ENCODE peak calls at places on chromosomes 12 and 14, in seven cellular contexts. D is GM23338, P is PC-3, O is GM23248, J is hepatocyte, U is MM.1S, F is HCT116. E is an unnamed sample. For H3K9me2, the result is how much of the 10 kb centered on the place peaks cover.

GRCh38 chr12:4609071-4609470 is 39.8 kb downstream of the AKAP3 start:
- DNase-seq in D (no peak), P (no peak), O (no peak), J (no peak), U (no peak), F (no peak), E (no peak)

GRCh38 chr14:95998656-95999055 is 40.5 kb upstream of the C14orf132 start:
- DNase-seq in D (no peak), P (peak), O (peak), J (no peak), U (no peak), F (peak), E (peak)

GRCh38 chr12:119115296-119115905 is 63.3 kb upstream of the HSPB8 start:
- DNase-seq in D (peak), P (peak), O (peak), J (peak), U (peak), F (peak), E (peak)

GRCh38 chr12:55929306-55929791 is 1.6 kb upstream of the DGKA start:
- DNase-seq in D (no peak), P (no peak), O (no peak), J (no peak), U (peak), F (no peak), E (peak)

GRCh38 chr12:24931666-24932405 is 17.1 kb downstream of the BCAT1 start:
- DNase-seq in D (no peak), P (no peak), O (peak), J (no peak), U (no peak), F (no peak), E (peak)

GRCh38 chr12:100142851-100143559 is at the start of gene BLTP3B:
- DNase-seq in D (peak), P (peak), O (peak), J (peak), U (peak), F (peak), E (peak)

GRCh38 chr14:71208702-71209357 is 301.6 kb downstream of the PCNX1 start:
- DNase-seq in D (no peak), P (no peak), O (no peak), J (no peak), U (no peak), F (no peak), E (no peak)

GRCh38 chr12:12562016-12562483 is 613 bp downstream of the DUSP16 start:
- DNase-seq in D (peak), P (peak), O (peak), J (peak), U (peak), F (no peak), E (peak)

GRCh38 chr14:77105554-77105953 is 7.5 kb downstream of the CIPC start:
- DNase-seq in D (no peak), P (no peak), O (no peak), J (no peak), U (no peak), F (no peak), E (no peak)

GRCh38 chr14:88616697-88617096 is 53.9 kb downstream of the ZC3H14 start:
- DNase-seq in D (no peak), P (no peak), O (no peak), J (no peak), U (no peak), F (no peak), E (no peak)

GRCh38 chr14:64779472-64779871 is 75.2 kb downstream of the PLEKHG3 start:
- DNase-seq in D (no peak), P (no peak), O (no peak), J (no peak), U (no peak), F (no peak), E (no peak)

GRCh38 chr14:64628940-64629403 is 75.3 kb upstream of the PLEKHG3 start:
- DNase-seq in D (no peak), P (peak), O (peak), J (peak), U (no peak), F (no peak), E (no peak)

GRCh38 chr12:57732270-57732669 is 6.3 kb downstream of the AGAP2 start:
- DNase-seq in D (no peak), P (no peak), O (no peak), J (no peak), U (no peak), F (no peak), E (no peak)

GRCh38 chr12:131085816-131086591 is 132.3 kb downstream of the ADGRD1 start:
- DNase-seq in D (no peak), P (no peak), O (no peak), J (no peak), U (no peak), F (no peak), E (no peak)

GRCh38 chr14:103711516-103712431 is 3.5 kb downstream of the XRCC3 start:
- DNase-seq in D (no peak), P (peak), O (peak), J (no peak), U (no peak), F (no peak), E (no peak)

GRCh38 chr12:125310461-125310860 is 245.2 kb downstream of the AACS start:
- DNase-seq in D (no peak), P (no peak), O (no peak), J (no peak), U (no peak), F (no peak), E (no peak)

GRCh38 chr12:119613319-119613936 is 19.9 kb downstream of the TMEM233 start:
- DNase-seq in D (no peak), P (peak), O (peak), J (peak), U (no peak), F (peak), E (no peak)

GRCh38 chr14:92382677-92383076 is 59.7 kb downstream of the SLC24A4 start:
- DNase-seq in D (peak), P (peak), O (peak), J (no peak), U (no peak), F (no peak), E (no peak)

GRCh38 chr12:55495490-55495889 is 3.3 kb downstream of the OR6C68 start:
- DNase-seq in D (no peak), P (no peak), O (no peak), J (peak), U (no peak), F (no peak), E (no peak)

GRCh38 chr14:96103560-96104460 is 64.6 kb downstream of the C14orf132 start:
- DNase-seq in D (no peak), P (no peak), O (no peak), J (no peak), U (no peak), F (no peak), E (no peak)

GRCh38 chr12:125412506-125412905 is 347.3 kb downstream of the AACS start:
- DNase-seq in D (no peak), P (no peak), O (no peak), J (no peak), U (no peak), F (no peak), E (no peak)

GRCh38 chr12:130587966-130588365 is 128.1 kb downstream of the RIMBP2 start:
- DNase-seq in D (no peak), P (no peak), O (no peak), J (no peak), U (no peak), F (no peak), E (no peak)

GRCh38 chr14:95389471-95390011 is 69.8 kb upstream of the CLMN start:
- DNase-seq in D (no peak), P (no peak), O (peak), J (no peak), U (no peak), F (no peak), E (no peak)

GRCh38 chr12:17197971-17198370 is 592.0 kb upstream of the LMO3 start:
- DNase-seq in D (no peak), P (no peak), O (no peak), J (no peak), U (no peak), F (no peak), E (no peak)

GRCh38 chr14:25121342-25122129 is 71.6 kb upstream of the STXBP6 start:
- DNase-seq in D (peak), P (no peak), O (peak), J (peak), U (no peak), F (no peak), E (no peak)

GRCh38 chr12:89454080-89454848 is 70.3 kb downstream of the GALNT4 start:
- DNase-seq in D (no peak), P (no peak), O (peak), J (no peak), U (no peak), F (no peak), E (no peak)

GRCh38 chr14:64450255-64450654 is 15.0 kb upstream of the AKAP5 start:
- DNase-seq in D (no peak), P (no peak), O (no peak), J (no peak), U (no peak), F (no peak), E (peak)

GRCh38 chr12:87687362-87687761 is 341.8 kb downstream of the C12orf50 start:
- DNase-seq in D (peak), P (no peak), O (peak), J (peak), U (no peak), F (no peak), E (no peak)

GRCh38 chr14:93654599-93654998 is 133.7 kb downstream of the PRIMA1 start:
- DNase-seq in D (peak), P (no peak), O (no peak), J (no peak), U (no peak), F (no peak), E (no peak)

GRCh38 chr12:52992699-52993557 is 13.3 kb upstream of the EIF4B start:
- DNase-seq in D (no peak), P (peak), O (peak), J (peak), U (no peak), F (peak), E (no peak)
- H3K9me2 ChIP-seq in D (under half), P (under half), O (under half), J (under half), U (under half), F (under half), E (under half)

GRCh38 chr14:101875041-101875725 is 89.2 kb upstream of the DYNC1H1 start:
- DNase-seq in D (no peak), P (no peak), O (no peak), J (no peak), U (peak), F (no peak), E (no peak)

GRCh38 chr14:101872333-101872732 is 92.0 kb upstream of the DYNC1H1 start:
- DNase-seq in D (no peak), P (no peak), O (no peak), J (no peak), U (no peak), F (no peak), E (no peak)

GRCh38 chr14:101875726-101876268 is 88.6 kb upstream of the DYNC1H1 start:
- DNase-seq in D (no peak), P (no peak), O (peak), J (no peak), U (peak), F (no peak), E (no peak)

GRCh38 chr14:101873401-101873800 is 91.0 kb upstream of the DYNC1H1 start:
- DNase-seq in D (no peak), P (no peak), O (no peak), J (no peak), U (no peak), F (no peak), E (no peak)

DNA sequence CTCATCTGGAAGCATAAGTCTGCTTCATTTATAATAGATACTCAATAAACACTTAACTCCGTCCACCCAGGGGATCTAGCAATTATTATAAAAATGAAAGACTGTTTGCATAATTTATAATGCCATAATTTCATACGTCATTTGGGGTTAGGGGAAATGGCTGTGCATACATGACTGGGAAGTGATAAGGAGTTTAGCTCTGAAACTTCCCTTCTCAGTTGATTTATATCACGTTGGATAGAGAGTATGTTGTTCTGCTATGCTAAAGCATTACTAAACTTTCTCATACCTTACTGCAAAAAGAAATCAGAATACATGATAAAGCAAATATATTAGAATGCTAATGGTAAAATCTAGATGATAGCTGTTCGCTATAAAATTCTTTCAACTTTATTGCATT is 90.4 kb upstream of the DYNC1H1 start:
- DNase-seq in D (no peak), P (no peak), O (no peak), J (no peak), U (no peak), F (no peak), E (no peak)
- H3K4me2 ChIP-seq in D (no peak), P (no peak), O (no peak), J (no peak), U (no peak), F (no peak), E (peak)

GRCh38 chr12:75631809-75632208 is 120.4 kb upstream of the KRR1 start:
- DNase-seq in D (no peak), P (no peak), O (peak), J (no peak), U (no peak), F (no peak), E (no peak)

GRCh38 chr12:75634244-75635222 is 123.1 kb upstream of the KRR1 start:
- DNase-seq in D (peak), P (no peak), O (no peak), J (no peak), U (no peak), F (no peak), E (no peak)

GRCh38 chr12:75630091-75630490 is 118.7 kb upstream of the KRR1 start:
- DNase-seq in D (no peak), P (no peak), O (no peak), J (no peak), U (no peak), F (no peak), E (no peak)

GRCh38 chr12:75633789-75634188 is 122.4 kb upstream of the KRR1 start:
- DNase-seq in D (peak), P (no peak), O (no peak), J (no peak), U (no peak), F (no peak), E (no peak)

GRCh38 chr12:75632452-75632851 is 121.0 kb upstream of the KRR1 start:
- DNase-seq in D (peak), P (no peak), O (no peak), J (no peak), U (no peak), F (no peak), E (no peak)
- TF ChIP-seq EZH2phosphoT487 in D (no peak), P (no peak), O (no peak), J (no peak), U (no peak), F (no peak), E (no peak)

GRCh38 chr14:59847711-59848110 is 22.9 kb downstream of the RTN1 start:
- DNase-seq in D (no peak), P (no peak), O (no peak), J (no peak), U (no peak), F (no peak), E (no peak)
- H3K9me2 ChIP-seq in D (under half), P (under half), O (under half), J (under half), U (under half), F (under half), E (under half)

DNA sequence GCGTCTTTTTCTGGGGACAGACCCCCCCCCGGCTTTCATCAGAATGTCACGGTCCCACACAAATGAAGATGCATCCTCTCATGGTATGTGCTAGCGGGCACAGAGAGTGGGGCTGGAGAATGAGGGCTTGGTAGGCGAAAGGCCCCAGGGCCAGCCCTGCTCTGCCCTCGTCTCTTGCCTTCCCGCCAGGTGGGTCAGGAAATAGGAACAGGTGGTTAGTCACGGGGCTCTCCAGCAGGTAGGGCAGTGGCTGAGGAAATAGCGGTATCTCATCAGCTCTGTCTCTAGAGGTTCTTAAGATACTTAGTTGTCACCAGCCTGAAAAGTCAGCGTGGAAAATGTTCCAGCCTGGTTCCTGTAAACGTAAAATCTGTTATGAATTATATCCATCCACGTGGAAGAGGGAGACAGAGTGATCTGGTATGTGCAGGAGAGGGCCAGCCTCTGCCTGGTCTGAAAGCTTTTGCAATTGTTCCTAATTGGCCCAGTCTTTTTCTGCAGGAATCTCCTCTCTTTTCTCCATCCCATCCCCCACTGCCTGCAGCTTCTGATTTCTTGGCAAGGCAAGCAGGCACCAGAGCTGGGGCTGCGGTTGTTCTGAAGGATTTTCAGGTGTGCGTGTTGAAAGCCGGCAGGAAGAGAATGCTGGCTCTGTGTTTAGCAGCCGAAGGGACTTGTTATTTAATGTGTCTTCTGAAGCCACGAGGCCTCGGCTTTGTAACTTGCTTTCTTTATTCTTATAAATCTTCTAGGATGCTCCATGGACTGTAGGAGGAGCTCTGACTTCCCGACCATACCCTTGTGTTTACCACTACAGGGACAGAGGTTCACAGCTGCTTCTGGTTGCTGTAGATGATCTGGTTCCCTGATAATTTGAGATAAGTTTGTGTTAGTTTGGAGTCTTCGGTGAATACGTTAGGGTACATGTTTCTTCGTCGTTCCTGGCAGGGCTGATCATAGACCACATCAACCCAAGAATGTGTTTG is 131.1 kb downstream of the CACNA1C start:
- DNase-seq in D (peak), P (no peak), O (peak), J (peak), U (peak), F (no peak), E (peak)
- H3K4me2 ChIP-seq in D (peak), P (no peak), O (peak), J (peak), U (no peak), F (peak), E (peak)

DNA sequence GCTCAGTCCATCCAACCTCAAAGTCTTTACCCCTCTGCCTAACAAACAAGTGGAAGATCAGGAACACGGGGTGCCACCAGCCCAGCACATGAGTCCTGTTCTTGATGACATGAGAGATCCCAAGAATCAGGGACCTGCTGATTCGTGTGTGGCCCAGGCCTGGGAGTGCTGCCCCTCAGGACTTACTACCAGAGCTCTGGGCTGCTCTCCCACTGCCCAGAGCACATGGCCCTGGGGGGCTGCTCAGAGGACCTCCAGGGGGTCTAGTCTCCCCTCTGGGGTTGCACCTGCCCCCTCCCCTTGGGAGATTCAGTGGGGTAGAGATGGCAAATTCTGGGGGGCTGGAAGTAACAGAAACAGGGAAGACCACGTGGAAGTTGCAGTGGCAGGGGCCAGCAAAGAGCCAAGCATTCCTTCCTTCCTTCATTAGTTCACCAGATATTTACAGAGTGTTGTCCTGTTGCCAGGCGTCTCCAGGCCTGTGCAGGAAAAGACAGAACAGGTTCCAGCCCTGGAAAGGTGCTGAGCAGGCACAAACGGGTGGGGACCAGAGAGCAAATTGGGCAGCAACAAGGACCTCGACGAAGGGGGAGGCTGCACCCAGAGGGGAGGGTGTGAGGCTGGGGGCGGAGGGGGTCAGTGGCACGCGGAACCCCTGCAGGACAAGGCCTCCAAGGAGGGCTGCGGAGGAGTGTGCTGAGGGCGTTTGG is 45.1 kb upstream of the MEG3 start:
- DNase-seq in D (no peak), P (no peak), O (no peak), J (no peak), U (no peak), F (no peak), E (no peak)
- TF ChIP-seq EZH2phosphoT487 in D (no peak), P (no peak), O (no peak), J (no peak), U (no peak), F (no peak), E (no peak)

E was measured in OCI-LY7.